ENCODE peak calls at places on chromosomes 1 and 21, in eight cellular contexts. Y is uterus, S is adrenal gland, X is transverse colon, G is upper lobe of left lung, C is body of pancreas, V is IMR-90, W is GM12878. O is an unnamed sample.

GRCh38 chr1:163875214-163875926 is 553.6 kb downstream of the NUF2 start:
- DNase-seq in W (no peak), G (no peak), C (peak), Y (peak), X (peak), S (no peak), V (peak), O (no peak)

GRCh38 chr1:219806642-219807041 is 121.7 kb downstream of the SLC30A10 start:
- DNase-seq in S (no peak), X (no peak), Y (no peak), G (no peak), V (no peak), W (no peak), C (no peak), O (no peak)

GRCh38 chr1:41382531-41383090 is 21.4 kb downstream of the FOXO6 start:
- DNase-seq in S (no peak), C (peak), V (no peak), G (peak), Y (peak), X (no peak), W (no peak), O (no peak)

GRCh38 chr21:42401164-42401563 is 2.5 kb upstream of the UBASH3A start:
- DNase-seq in V (no peak), C (no peak), S (no peak), G (peak), X (no peak), W (no peak), Y (no peak), O (no peak)

GRCh38 chr1:38534473-38534823 is 325.1 kb downstream of the RRAGC start:
- DNase-seq in C (no peak), X (no peak), S (no peak), W (no peak), V (no peak), Y (peak), G (no peak), O (no peak)

GRCh38 chr1:233240367-233240766 is 55.2 kb downstream of the PCNX2 start:
- DNase-seq in G (no peak), X (no peak), Y (no peak), W (no peak), S (no peak), C (no peak), V (peak), O (no peak)

GRCh38 chr1:116814935-116815334 is 60.7 kb downstream of the CD2 start:
- DNase-seq in X (no peak), V (no peak), C (no peak), W (no peak), G (no peak), S (no peak), Y (no peak), O (no peak)

GRCh38 chr1:110829955-110830553 is 42.9 kb upstream of the CD53 start:
- DNase-seq in X (no peak), Y (no peak), C (no peak), G (no peak), S (no peak), W (peak), V (peak), O (no peak)

GRCh38 chr1:59241909-59242308 is 55.0 kb upstream of the FGGY start:
- DNase-seq in C (no peak), G (no peak), S (no peak), W (no peak), X (no peak), Y (no peak), V (no peak), O (no peak)

GRCh38 chr1:34362949-34363348 is 186.2 kb downstream of the C1orf94 start:
- DNase-seq in X (no peak), G (peak), W (no peak), V (no peak), C (no peak), S (no peak), Y (no peak), O (no peak)

GRCh38 chr1:193229136-193229535 is 42.7 kb upstream of the B3GALT2 start:
- DNase-seq in C (no peak), S (no peak), W (no peak), Y (no peak), V (peak), X (no peak), G (no peak), O (no peak)

GRCh38 chr1:26378088-26378878 is 5.7 kb upstream of the ZNF683 start:
- DNase-seq in G (peak), C (no peak), W (peak), Y (no peak), X (peak), S (no peak), V (peak), O (no peak)

GRCh38 chr1:219339466-219339865 is 165.8 kb downstream of the LYPLAL1 start:
- DNase-seq in X (no peak), C (no peak), G (no peak), W (no peak), Y (no peak), V (peak), S (no peak), O (no peak)

GRCh38 chr1:167524651-167525050 is 6.3 kb upstream of the CD247 start:
- DNase-seq in Y (no peak), S (no peak), X (no peak), W (no peak), V (no peak), C (no peak), G (no peak), O (no peak)

GRCh38 chr1:114581335-114582287 is at the start of gene BCAS2:
- DNase-seq in V (peak), C (peak), X (peak), W (peak), G (peak), Y (peak), S (peak), O (peak)

GRCh38 chr1:1398677-1399186 is 403 bp downstream of the CCNL2 start:
- DNase-seq in G (no peak), V (no peak), Y (no peak), W (no peak), S (no peak), C (no peak), X (no peak), O (no peak)

GRCh38 chr1:33074193-33074945 is 6.6 kb upstream of the AZIN2 start:
- DNase-seq in Y (no peak), G (no peak), V (no peak), C (no peak), X (no peak), S (no peak), W (no peak), O (no peak)

GRCh38 chr1:180230791-180231505 is 884 bp downstream of the LHX4 start:
- DNase-seq in V (peak), X (no peak), W (no peak), G (no peak), C (no peak), Y (no peak), S (no peak), O (no peak)

GRCh38 chr1:180288232-180288818 is 58.3 kb downstream of the LHX4 start:
- DNase-seq in W (no peak), V (no peak), G (no peak), Y (no peak), S (no peak), X (no peak), C (no peak), O (no peak)

GRCh38 chr21:21722736-21723135 is 724.5 kb downstream of the NCAM2 start:
- DNase-seq in C (no peak), Y (no peak), S (no peak), G (no peak), W (no peak), V (peak), X (no peak), O (no peak)

GRCh38 chr1:39106949-39107740 is 81.0 kb downstream of the NDUFS5 start:
- DNase-seq in X (no peak), V (no peak), C (no peak), G (no peak), Y (no peak), S (no peak), W (no peak), O (no peak)

GRCh38 chr1:153552335-153552734 is 3.3 kb upstream of the S100A3 start:
- DNase-seq in Y (no peak), X (peak), S (no peak), C (no peak), G (no peak), V (no peak), W (no peak), O (no peak)

GRCh38 chr1:225879521-225880209 is 2.5 kb downstream of the TMEM63A start:
- DNase-seq in G (no peak), W (no peak), C (peak), Y (no peak), X (peak), V (no peak), S (no peak), O (no peak)

GRCh38 chr1:6593810-6594209 is 8.9 kb downstream of the KLHL21 start:
- DNase-seq in W (no peak), X (no peak), V (no peak), C (no peak), G (no peak), S (no peak), Y (no peak), O (no peak)

GRCh38 chr1:180896161-180896560 is 16.5 kb upstream of the KIAA1614 start:
- DNase-seq in V (no peak), S (no peak), W (no peak), X (no peak), Y (no peak), C (no peak), G (no peak), O (no peak)

GRCh38 chr1:31811605-31812004 is 4.2 kb downstream of the SPOCD1 start:
- DNase-seq in Y (no peak), W (no peak), V (peak), G (no peak), S (no peak), X (no peak), C (no peak), O (peak)

GRCh38 chr1:21909787-21910503 is 27.2 kb downstream of the HSPG2 start:
- DNase-seq in W (peak), Y (peak), S (no peak), X (no peak), C (no peak), V (peak), G (peak), O (no peak)

GRCh38 chr1:33575324-33575879 is 103.0 kb downstream of the ZSCAN20 start:
- DNase-seq in C (no peak), W (no peak), S (no peak), V (no peak), Y (no peak), G (no peak), X (no peak), O (no peak)

GRCh38 chr1:209630383-209631219 is 21.6 kb downstream of the LAMB3 start:
- DNase-seq in S (no peak), W (no peak), G (no peak), V (no peak), Y (no peak), C (no peak), X (no peak), O (no peak)

GRCh38 chr1:64133036-64133435 is 70.4 kb upstream of the UBE2U start:
- DNase-seq in C (no peak), G (no peak), X (no peak), S (no peak), Y (no peak), W (no peak), V (peak), O (no peak)

GRCh38 chr1:235127774-235128452 is 724 bp downstream of the TOMM20 start:
- DNase-seq in G (no peak), W (no peak), X (no peak), C (no peak), V (no peak), Y (no peak), S (no peak), O (no peak)

GRCh38 chr1:115134850-115135484 is 45.7 kb upstream of the TSPAN2 start:
- DNase-seq in C (no peak), W (no peak), V (peak), X (no peak), Y (no peak), S (no peak), G (no peak), O (no peak)

GRCh38 chr1:201628490-201628889 is 89.6 kb downstream of the NAV1 start:
- DNase-seq in C (no peak), V (no peak), G (no peak), W (no peak), S (no peak), X (no peak), Y (no peak), O (no peak)

GRCh38 chr1:203300441-203301330 is 4.6 kb upstream of the BTG2 start:
- DNase-seq in Y (no peak), C (no peak), X (no peak), G (no peak), V (no peak), S (no peak), W (no peak), O (no peak)
- TF ChIP-seq POLR2A in Y (no peak), C (no peak), X (no peak), G (no peak), V (no peak), S (no peak), W (no peak), O (no peak)

GRCh38 chr1:79069828-79070227 is 63.3 kb upstream of the ADGRL4 start:
- DNase-seq in C (no peak), S (no peak), V (no peak), Y (no peak), X (no peak), W (no peak), G (no peak), O (no peak)
- TF ChIP-seq CTCF in C (no peak), S (peak), V (no peak), Y (no peak), X (peak), W (no peak), G (no peak), O (no peak)

GRCh38 chr1:182381962-182382819 is 9.4 kb downstream of the GLUL start:
- DNase-seq in G (no peak), X (no peak), C (no peak), W (no peak), Y (no peak), S (no peak), V (no peak), O (no peak)
- TF ChIP-seq POLR2A in G (no peak), X (no peak), C (no peak), W (no peak), Y (no peak), S (no peak), V (no peak), O (no peak)

GRCh38 chr1:169545472-169545871 is 40.8 kb downstream of the F5 start:
- DNase-seq in Y (no peak), C (no peak), V (no peak), X (no peak), W (no peak), G (no peak), S (no peak), O (no peak)

GRCh38 chr1:169546087-169546995 is 39.9 kb downstream of the F5 start:
- DNase-seq in G (peak), S (peak), V (peak), X (peak), C (peak), Y (peak), W (peak), O (no peak)

GRCh38 chr1:169548312-169548711 is 38.0 kb downstream of the F5 start:
- DNase-seq in W (no peak), G (no peak), S (no peak), C (no peak), V (no peak), X (no peak), Y (no peak), O (no peak)

DNA sequence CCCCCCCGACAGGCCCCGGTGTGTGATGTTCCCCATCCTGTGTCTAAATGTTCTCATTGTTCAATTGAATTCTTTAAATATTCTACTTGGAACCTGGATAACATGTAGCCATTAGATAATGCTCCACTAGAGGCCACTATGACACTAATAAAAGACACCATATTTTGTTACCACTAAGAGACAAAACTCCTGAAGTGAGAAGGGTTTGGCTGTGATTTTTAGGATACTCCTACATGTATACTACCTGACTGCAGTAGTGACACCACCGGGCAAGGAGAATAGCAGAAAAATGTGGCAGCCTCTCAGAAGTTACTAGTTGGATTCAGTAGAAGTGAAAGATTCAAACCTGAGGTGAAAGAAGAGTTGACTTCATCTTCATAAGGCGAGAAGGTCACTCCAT is 36.0 kb downstream of the F5 start:
- DNase-seq in G (no peak), W (no peak), X (no peak), C (no peak), S (no peak), V (peak), Y (no peak), O (no peak)
- TF ChIP-seq CTCF in G (peak), W (peak), X (peak), C (peak), S (peak), V (peak), Y (peak), O (peak)